ENCODE peak calls at places on chromosomes 16 and 17, in nine cellular contexts. One of them, this sample, is unnamed.

GRCh38 chr17:8222380-8222629 is 11.9 kb upstream of the AURKB start:
- DNase-seq in RWPE1: no peak
- DNase-seq in activated T-helper 1 cell treated with Interleukin-2 at 50 U/mL for 16 hours: no peak
- DNase-seq in neural crest cell: no peak
- DNase-seq in RCC 7860: no peak
- DNase-seq in Calu3: no peak
- DNase-seq in mucosa of gallbladder: no peak
- DNase-seq in left cardiac atrium: no peak
- DNase-seq in T1000: no peak
- DNase-seq in this sample: no peak

GRCh38 chr17:83198366-83199341 is 119.2 kb downstream of the METRNL start:
- DNase-seq in RWPE1: no peak
- DNase-seq in activated T-helper 1 cell treated with Interleukin-2 at 50 U/mL for 16 hours: no peak
- DNase-seq in neural crest cell: no peak
- DNase-seq in RCC 7860: no peak
- DNase-seq in Calu3: no peak
- DNase-seq in mucosa of gallbladder: no peak
- DNase-seq in left cardiac atrium: peak
- DNase-seq in T1000: no peak
- DNase-seq in this sample: no peak

GRCh38 chr17:12568358-12569251 is 97.1 kb upstream of the MYOCD start:
- DNase-seq in RWPE1: no peak
- DNase-seq in activated T-helper 1 cell treated with Interleukin-2 at 50 U/mL for 16 hours: no peak
- DNase-seq in neural crest cell: no peak
- DNase-seq in RCC 7860: no peak
- DNase-seq in Calu3: no peak
- DNase-seq in mucosa of gallbladder: no peak
- DNase-seq in left cardiac atrium: no peak
- DNase-seq in T1000: no peak
- DNase-seq in this sample: no peak

GRCh38 chr16:86578499-86579267 is at the start of gene FOXL1:
- DNase-seq in RWPE1: no peak
- DNase-seq in activated T-helper 1 cell treated with Interleukin-2 at 50 U/mL for 16 hours: no peak
- DNase-seq in neural crest cell: peak
- DNase-seq in RCC 7860: no peak
- DNase-seq in Calu3: peak
- DNase-seq in mucosa of gallbladder: peak
- DNase-seq in left cardiac atrium: peak
- DNase-seq in T1000: peak
- DNase-seq in this sample: no peak

GRCh38 chr16:89890200-89890599 is 16.8 kb downstream of the TCF25 start:
- DNase-seq in RWPE1: no peak
- DNase-seq in activated T-helper 1 cell treated with Interleukin-2 at 50 U/mL for 16 hours: no peak
- DNase-seq in neural crest cell: no peak
- DNase-seq in RCC 7860: no peak
- DNase-seq in Calu3: no peak
- DNase-seq in mucosa of gallbladder: no peak
- DNase-seq in left cardiac atrium: no peak
- DNase-seq in T1000: no peak
- DNase-seq in this sample: no peak

GRCh38 chr17:36188891-36189306 is 7.7 kb downstream of the CCL3L1 start:
- DNase-seq in RWPE1: no peak
- DNase-seq in activated T-helper 1 cell treated with Interleukin-2 at 50 U/mL for 16 hours: no peak
- DNase-seq in neural crest cell: no peak
- DNase-seq in RCC 7860: no peak
- DNase-seq in Calu3: no peak
- DNase-seq in mucosa of gallbladder: peak
- DNase-seq in left cardiac atrium: no peak
- DNase-seq in T1000: no peak
- DNase-seq in this sample: peak

GRCh38 chr16:20799599-20799998 is 6.7 kb downstream of the ERI2 start:
- DNase-seq in RWPE1: no peak
- DNase-seq in activated T-helper 1 cell treated with Interleukin-2 at 50 U/mL for 16 hours: no peak
- DNase-seq in neural crest cell: no peak
- DNase-seq in RCC 7860: no peak
- DNase-seq in Calu3: no peak
- DNase-seq in mucosa of gallbladder: no peak
- DNase-seq in left cardiac atrium: no peak
- DNase-seq in T1000: no peak
- DNase-seq in this sample: peak

GRCh38 chr17:34314279-34314678 is 5.0 kb upstream of the CCL8 start:
- DNase-seq in RWPE1: no peak
- DNase-seq in activated T-helper 1 cell treated with Interleukin-2 at 50 U/mL for 16 hours: no peak
- DNase-seq in neural crest cell: no peak
- DNase-seq in RCC 7860: no peak
- DNase-seq in Calu3: no peak
- DNase-seq in mucosa of gallbladder: peak
- DNase-seq in left cardiac atrium: peak
- DNase-seq in T1000: no peak
- DNase-seq in this sample: peak

GRCh38 chr17:42049834-42050359 is 504 bp downstream of the C17orf113 start:
- DNase-seq in RWPE1: no peak
- DNase-seq in activated T-helper 1 cell treated with Interleukin-2 at 50 U/mL for 16 hours: no peak
- DNase-seq in neural crest cell: no peak
- DNase-seq in RCC 7860: no peak
- DNase-seq in Calu3: peak
- DNase-seq in mucosa of gallbladder: no peak
- DNase-seq in left cardiac atrium: no peak
- DNase-seq in T1000: no peak
- DNase-seq in this sample: no peak

GRCh38 chr17:28574536-28574935 is 2.2 kb downstream of the ALDOC start:
- DNase-seq in RWPE1: no peak
- DNase-seq in activated T-helper 1 cell treated with Interleukin-2 at 50 U/mL for 16 hours: no peak
- DNase-seq in neural crest cell: no peak
- DNase-seq in RCC 7860: no peak
- DNase-seq in Calu3: no peak
- DNase-seq in mucosa of gallbladder: no peak
- DNase-seq in left cardiac atrium: no peak
- DNase-seq in T1000: no peak
- DNase-seq in this sample: no peak

GRCh38 chr16:70576431-70577255 is 53.0 kb downstream of the SF3B3 start:
- DNase-seq in RWPE1: peak
- DNase-seq in activated T-helper 1 cell treated with Interleukin-2 at 50 U/mL for 16 hours: no peak
- DNase-seq in neural crest cell: no peak
- DNase-seq in RCC 7860: peak
- DNase-seq in Calu3: no peak
- DNase-seq in mucosa of gallbladder: no peak
- DNase-seq in left cardiac atrium: no peak
- DNase-seq in T1000: no peak
- DNase-seq in this sample: no peak

GRCh38 chr16:28264656-28265055 is 27.7 kb upstream of the SBK1 start:
- DNase-seq in RWPE1: peak
- DNase-seq in activated T-helper 1 cell treated with Interleukin-2 at 50 U/mL for 16 hours: no peak
- DNase-seq in neural crest cell: no peak
- DNase-seq in RCC 7860: no peak
- DNase-seq in Calu3: peak
- DNase-seq in mucosa of gallbladder: no peak
- DNase-seq in left cardiac atrium: peak
- DNase-seq in T1000: no peak
- DNase-seq in this sample: no peak

GRCh38 chr16:30963925-30964511 is 6.5 kb downstream of the SETD1A start:
- DNase-seq in RWPE1: no peak
- DNase-seq in activated T-helper 1 cell treated with Interleukin-2 at 50 U/mL for 16 hours: no peak
- DNase-seq in neural crest cell: no peak
- DNase-seq in RCC 7860: no peak
- DNase-seq in Calu3: no peak
- DNase-seq in mucosa of gallbladder: no peak
- DNase-seq in left cardiac atrium: no peak
- DNase-seq in T1000: no peak
- DNase-seq in this sample: no peak

GRCh38 chr16:74226361-74226979 is 70.1 kb upstream of the PSMD7 start:
- DNase-seq in RWPE1: peak
- DNase-seq in activated T-helper 1 cell treated with Interleukin-2 at 50 U/mL for 16 hours: no peak
- DNase-seq in neural crest cell: no peak
- DNase-seq in RCC 7860: no peak
- DNase-seq in Calu3: no peak
- DNase-seq in mucosa of gallbladder: no peak
- DNase-seq in left cardiac atrium: no peak
- DNase-seq in T1000: no peak
- DNase-seq in this sample: peak

GRCh38 chr16:89422905-89423630 is 67.3 kb downstream of the ANKRD11 start:
- DNase-seq in RWPE1: no peak
- DNase-seq in activated T-helper 1 cell treated with Interleukin-2 at 50 U/mL for 16 hours: no peak
- DNase-seq in neural crest cell: no peak
- DNase-seq in RCC 7860: peak
- DNase-seq in Calu3: no peak
- DNase-seq in mucosa of gallbladder: no peak
- DNase-seq in left cardiac atrium: peak
- DNase-seq in T1000: peak
- DNase-seq in this sample: no peak

GRCh38 chr16:872436-873242 is 72.1 kb upstream of the GNG13 start:
- DNase-seq in RWPE1: no peak
- DNase-seq in activated T-helper 1 cell treated with Interleukin-2 at 50 U/mL for 16 hours: no peak
- DNase-seq in neural crest cell: no peak
- DNase-seq in RCC 7860: no peak
- DNase-seq in Calu3: no peak
- DNase-seq in mucosa of gallbladder: no peak
- DNase-seq in left cardiac atrium: peak
- DNase-seq in T1000: no peak
- DNase-seq in this sample: no peak

GRCh38 chr17:65131946-65132345 is 5.2 kb upstream of the RGS9 start:
- DNase-seq in RWPE1: no peak
- DNase-seq in activated T-helper 1 cell treated with Interleukin-2 at 50 U/mL for 16 hours: no peak
- DNase-seq in neural crest cell: no peak
- DNase-seq in RCC 7860: peak
- DNase-seq in Calu3: no peak
- DNase-seq in mucosa of gallbladder: no peak
- DNase-seq in left cardiac atrium: no peak
- DNase-seq in T1000: peak
- DNase-seq in this sample: no peak

GRCh38 chr16:84482951-84483881 is 21.2 kb downstream of the MEAK7 start:
- DNase-seq in RWPE1: no peak
- DNase-seq in activated T-helper 1 cell treated with Interleukin-2 at 50 U/mL for 16 hours: no peak
- DNase-seq in neural crest cell: no peak
- DNase-seq in RCC 7860: no peak
- DNase-seq in Calu3: no peak
- DNase-seq in mucosa of gallbladder: no peak
- DNase-seq in left cardiac atrium: no peak
- DNase-seq in T1000: no peak
- DNase-seq in this sample: no peak

GRCh38 chr17:80938556-80938955 is 53.1 kb upstream of the CHMP6 start:
- DNase-seq in RWPE1: no peak
- DNase-seq in activated T-helper 1 cell treated with Interleukin-2 at 50 U/mL for 16 hours: peak
- DNase-seq in neural crest cell: no peak
- DNase-seq in RCC 7860: no peak
- DNase-seq in Calu3: no peak
- DNase-seq in mucosa of gallbladder: no peak
- DNase-seq in left cardiac atrium: no peak
- DNase-seq in T1000: no peak
- DNase-seq in this sample: peak

GRCh38 chr17:48642059-48642842 is 16.1 kb upstream of the HOXB9 start:
- DNase-seq in RWPE1: no peak
- DNase-seq in activated T-helper 1 cell treated with Interleukin-2 at 50 U/mL for 16 hours: no peak
- DNase-seq in neural crest cell: no peak
- DNase-seq in RCC 7860: no peak
- DNase-seq in Calu3: no peak
- DNase-seq in mucosa of gallbladder: no peak
- DNase-seq in left cardiac atrium: no peak
- DNase-seq in T1000: no peak
- DNase-seq in this sample: no peak

GRCh38 chr17:6509295-6509771 is 47.0 kb downstream of the PITPNM3 start:
- DNase-seq in RWPE1: no peak
- DNase-seq in activated T-helper 1 cell treated with Interleukin-2 at 50 U/mL for 16 hours: no peak
- DNase-seq in neural crest cell: no peak
- DNase-seq in RCC 7860: no peak
- DNase-seq in Calu3: peak
- DNase-seq in mucosa of gallbladder: peak
- DNase-seq in left cardiac atrium: no peak
- DNase-seq in T1000: no peak
- DNase-seq in this sample: no peak

GRCh38 chr16:47990676-47991075 is 165.1 kb downstream of the ABCC12 start:
- DNase-seq in RWPE1: no peak
- DNase-seq in activated T-helper 1 cell treated with Interleukin-2 at 50 U/mL for 16 hours: no peak
- DNase-seq in neural crest cell: no peak
- DNase-seq in RCC 7860: no peak
- DNase-seq in Calu3: no peak
- DNase-seq in mucosa of gallbladder: no peak
- DNase-seq in left cardiac atrium: no peak
- DNase-seq in T1000: no peak
- DNase-seq in this sample: no peak

GRCh38 chr17:29241015-29241963 is 5.4 kb upstream of the CRYBA1 start:
- DNase-seq in RWPE1: peak
- DNase-seq in activated T-helper 1 cell treated with Interleukin-2 at 50 U/mL for 16 hours: no peak
- DNase-seq in neural crest cell: peak
- DNase-seq in RCC 7860: peak
- DNase-seq in Calu3: peak
- DNase-seq in mucosa of gallbladder: peak
- DNase-seq in left cardiac atrium: peak
- DNase-seq in T1000: peak
- DNase-seq in this sample: peak